ENCODE peak calls at places on chromosomes 5 and 9, in seven cellular contexts. Z is IMR-90, A is H1, I is neuronal stem cell, N is H9, B is mesendoderm, V is mesenchymal stem cell. G is an unnamed sample.

GRCh38 chr5:93186031-93186682 is 394.9 kb downstream of the NR2F1-AS1 start:
- DNase-seq in Z (peak), A (no peak), I (no peak), N (no peak), B (no peak), V (no peak), G (no peak)

GRCh38 chr5:78245126-78245525 is 49.4 kb downstream of the AP3B1 start:
- DNase-seq in Z (no peak), A (no peak), I (no peak), N (no peak), B (peak), V (no peak), G (peak)

GRCh38 chr5:132363431-132364112 is 5.9 kb upstream of the SLC22A5 start:
- DNase-seq in Z (peak), A (no peak), I (no peak), N (no peak), B (no peak), V (peak), G (no peak)

GRCh38 chr5:91928751-91929521 is 545.8 kb upstream of the ARRDC3 start:
- DNase-seq in Z (peak), A (no peak), I (no peak), N (no peak), B (peak), V (peak), G (no peak)

GRCh38 chr5:1503301-1504243 is 20.2 kb downstream of the LPCAT1 start:
- DNase-seq in Z (peak), A (no peak), I (no peak), N (no peak), B (no peak), V (no peak), G (peak)

GRCh38 chr5:53368966-53369605 is 111.3 kb upstream of the FST start:
- DNase-seq in Z (no peak), A (no peak), I (no peak), N (no peak), B (no peak), V (no peak), G (no peak)

GRCh38 chr5:41951224-41951623 is 26.1 kb downstream of the FBXO4 start:
- DNase-seq in Z (no peak), A (no peak), I (no peak), N (no peak), B (no peak), V (no peak), G (no peak)

GRCh38 chr5:80960531-80961375 is 590 bp downstream of the RASGRF2 start:
- DNase-seq in Z (peak), A (no peak), I (peak), N (peak), B (peak), V (peak), G (peak)

GRCh38 chr5:94746731-94747124 is 128.3 kb downstream of the SLF1 start:
- DNase-seq in Z (no peak), A (no peak), I (no peak), N (no peak), B (no peak), V (peak), G (no peak)

GRCh38 chr9:136694163-136694864 is 7.1 kb upstream of the AGPAT2 start:
- DNase-seq in Z (peak), A (no peak), I (no peak), N (peak), B (peak), V (peak), G (peak)

GRCh38 chr9:94800424-94801117 is 74.1 kb downstream of the AOPEP start:
- DNase-seq in Z (peak), A (no peak), I (no peak), N (no peak), B (no peak), V (no peak), G (no peak)

GRCh38 chr5:94863951-94864350 is 245.5 kb downstream of the SLF1 start:
- DNase-seq in Z (no peak), A (no peak), I (no peak), N (no peak), B (no peak), V (no peak), G (no peak)

GRCh38 chr5:158203256-158203655 is 344.3 kb upstream of the CLINT1 start:
- DNase-seq in Z (no peak), A (no peak), I (no peak), N (no peak), B (peak), V (no peak), G (no peak)

GRCh38 chr5:158195811-158196210 is 336.9 kb upstream of the CLINT1 start:
- DNase-seq in Z (no peak), A (no peak), I (no peak), N (no peak), B (no peak), V (no peak), G (no peak)

GRCh38 chr5:158200624-158201023 is 341.7 kb upstream of the CLINT1 start:
- DNase-seq in Z (no peak), A (no peak), I (no peak), N (no peak), B (no peak), V (no peak), G (no peak)

GRCh38 chr5:158194561-158194961 is 335.6 kb upstream of the CLINT1 start:
- DNase-seq in Z (no peak), A (no peak), I (no peak), N (no peak), B (no peak), V (no peak), G (no peak)

DNA sequence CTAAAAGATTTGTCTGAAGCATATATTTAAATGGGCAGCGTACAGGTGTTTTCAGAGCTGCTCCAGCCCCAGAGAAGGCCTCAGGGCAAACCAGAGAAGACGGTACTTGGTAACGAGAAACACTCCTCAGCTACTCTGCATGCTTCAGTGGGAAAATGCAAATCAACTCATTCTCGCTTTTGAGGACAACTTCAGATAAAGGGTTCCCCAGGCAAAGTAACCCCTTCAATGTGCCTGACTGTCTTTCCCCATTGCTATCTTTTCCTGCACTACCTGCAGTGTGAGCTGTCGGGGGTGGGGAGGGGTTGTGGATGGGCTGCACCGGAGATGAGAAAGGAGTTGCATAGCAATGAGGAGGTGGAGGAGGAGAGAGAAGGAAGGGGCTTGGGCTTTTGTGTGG is 339.7 kb upstream of the CLINT1 start:
- DNase-seq in Z (no peak), A (no peak), I (no peak), N (no peak), B (peak), V (no peak), G (no peak)
- H3K18ac ChIP-seq in Z (no peak), A (no peak), I (no peak), N (no peak), B (no peak), V (no peak), G (no peak)

DNA sequence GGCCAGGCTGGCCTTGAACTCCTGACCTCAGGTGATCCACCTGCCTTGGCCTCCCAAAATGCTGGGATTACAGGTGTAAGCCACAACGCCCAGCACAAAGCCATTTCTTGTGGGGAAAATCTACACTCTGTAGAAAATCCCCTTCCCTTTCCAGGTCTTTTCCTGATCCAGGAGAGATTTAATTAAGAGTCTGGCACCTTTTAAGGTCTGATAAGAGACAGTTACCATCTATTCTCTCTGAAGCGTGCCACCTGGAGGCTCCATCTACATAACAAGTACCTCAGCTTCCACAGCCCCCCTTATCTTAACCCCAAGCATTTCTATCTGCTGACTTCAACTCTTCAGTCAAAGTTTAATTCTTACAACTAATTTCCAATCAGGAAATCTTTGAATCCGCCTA is 71.4 kb upstream of the CDK20 start:
- DNase-seq in Z (no peak), A (peak), I (no peak), N (peak), B (peak), V (no peak), G (no peak)
- H3K23ac ChIP-seq in Z (no peak), A (no peak), I (no peak), N (no peak), B (no peak), V (no peak), G (no peak)

GRCh38 chr5:175542966-175543235 is 64.5 kb downstream of the SFXN1 start:
- DNase-seq in Z (no peak), A (no peak), I (no peak), N (no peak), B (no peak), V (no peak), G (no peak)
- H3K18ac ChIP-seq in Z (no peak), A (no peak), I (no peak), N (no peak), B (no peak), V (no peak), G (no peak)

DNA sequence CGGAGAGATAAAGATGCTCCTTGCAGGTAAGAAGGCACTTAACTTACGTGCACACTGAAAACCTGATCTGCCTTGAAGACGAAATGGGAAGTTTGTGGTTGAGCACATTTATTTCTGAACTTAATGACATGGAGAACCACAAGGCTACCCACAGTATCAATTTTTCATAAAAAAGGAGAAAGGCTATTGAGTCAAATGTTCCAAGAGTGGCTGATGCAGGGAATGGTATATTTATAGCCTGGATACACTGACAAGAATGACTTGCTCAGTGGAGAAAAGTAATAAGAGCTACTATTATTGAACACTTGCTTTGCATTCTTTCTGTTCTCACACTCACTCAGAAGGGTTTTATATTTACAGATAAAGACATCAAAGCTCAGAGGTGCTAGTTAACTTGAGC is 419.3 kb downstream of the ACTL7B start:
- DNase-seq in Z (no peak), A (no peak), I (no peak), N (no peak), B (no peak), V (no peak), G (no peak)
- H3K23ac ChIP-seq in Z (no peak), A (no peak), I (no peak), N (no peak), B (no peak), V (no peak), G (no peak)

GRCh38 chr5:158261669-158262367 is 402.9 kb upstream of the CLINT1 start:
- DNase-seq in Z (no peak), A (no peak), I (no peak), N (no peak), B (no peak), V (no peak), G (no peak)

GRCh38 chr5:158268286-158268685 is 409.3 kb upstream of the CLINT1 start:
- DNase-seq in Z (no peak), A (no peak), I (no peak), N (no peak), B (no peak), V (no peak), G (no peak)

GRCh38 chr5:158265931-158266710 is 407.2 kb upstream of the CLINT1 start:
- DNase-seq in Z (no peak), A (no peak), I (no peak), N (no peak), B (no peak), V (no peak), G (no peak)

GRCh38 chr5:158267228-158267627 is 408.3 kb upstream of the CLINT1 start:
- DNase-seq in Z (no peak), A (no peak), I (no peak), N (no peak), B (no peak), V (no peak), G (no peak)

GRCh38 chr5:158264264-158264663 is 405.3 kb upstream of the CLINT1 start:
- DNase-seq in Z (no peak), A (no peak), I (no peak), N (no peak), B (no peak), V (no peak), G (no peak)
- H3K18ac ChIP-seq in Z (no peak), A (no peak), I (no peak), N (no peak), B (no peak), V (no peak), G (no peak)

DNA sequence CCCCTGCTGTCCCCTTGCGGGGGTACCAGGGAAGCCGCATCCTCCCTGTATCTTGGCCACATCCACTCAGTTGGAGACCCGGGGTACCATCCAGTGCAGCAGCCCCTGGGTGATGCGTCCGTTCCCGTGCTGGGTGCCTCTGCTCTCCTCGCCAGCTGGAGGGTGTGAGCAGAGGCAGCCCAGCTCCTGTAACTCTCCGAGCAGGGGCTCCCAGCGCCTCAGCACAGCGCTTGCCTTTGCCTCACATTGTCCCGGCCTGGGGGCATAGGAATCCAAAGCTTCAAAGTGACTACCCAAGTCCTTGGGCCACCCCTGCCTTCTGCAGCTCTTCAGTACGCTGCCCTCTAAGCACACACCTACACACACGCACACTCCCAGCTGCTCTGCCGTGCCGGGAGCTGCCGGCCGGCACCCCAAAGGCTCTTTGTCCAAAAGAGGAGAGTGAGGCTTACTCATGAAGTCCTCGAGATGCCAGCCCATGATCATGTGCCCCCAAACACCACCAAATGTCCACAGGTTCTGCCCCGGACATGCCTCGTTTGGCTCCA is 733 bp downstream of the ANGPTL2 start:
- DNase-seq in Z (peak), A (no peak), I (peak), N (peak), B (peak), V (peak), G (no peak)
- H3K23ac ChIP-seq in Z (peak), A (no peak), I (peak), N (no peak), B (peak), V (no peak), G (no peak)

DNA sequence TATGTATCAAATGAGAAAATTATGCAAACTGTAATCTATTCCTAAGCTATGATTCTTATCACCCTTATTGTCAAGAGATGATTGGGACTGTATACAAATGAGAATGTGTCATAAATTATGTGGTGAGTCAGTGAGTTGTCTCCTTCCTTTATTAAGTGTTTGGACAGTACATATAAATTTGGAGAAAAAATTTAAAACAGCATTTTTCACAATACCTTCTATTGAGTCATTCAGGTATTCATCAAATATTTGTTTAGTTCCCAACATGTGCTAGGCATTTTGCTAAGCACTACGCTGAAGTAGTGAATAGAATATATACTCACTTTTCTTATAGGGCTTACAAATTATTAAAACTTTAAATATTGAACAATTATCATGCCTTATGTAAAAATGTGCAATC is 36.3 kb upstream of the PTPRD start:
- DNase-seq in Z (no peak), A (no peak), I (no peak), N (no peak), B (no peak), V (peak), G (no peak)
- H3K18ac ChIP-seq in Z (no peak), A (no peak), I (no peak), N (no peak), B (no peak), V (no peak), G (no peak)

DNA sequence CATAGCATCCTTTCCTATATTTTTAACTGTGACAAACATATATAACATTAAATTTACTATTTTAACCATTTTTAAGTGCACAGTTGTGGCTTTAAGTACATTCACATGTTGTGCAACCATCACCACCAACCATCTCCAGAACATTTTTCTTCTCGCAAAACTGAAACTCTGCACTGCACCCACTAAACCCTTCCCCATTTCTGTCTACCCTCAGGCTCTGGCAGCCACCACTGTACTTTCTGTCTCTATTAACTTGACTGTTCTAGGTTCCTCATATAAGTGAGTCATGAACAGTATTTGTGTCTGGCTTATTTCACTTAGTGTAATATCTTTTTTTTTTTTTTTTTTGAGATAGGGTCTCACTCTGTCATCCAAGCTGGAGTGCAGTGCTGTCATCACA is 25.5 kb downstream of the KCNMB1 start:
- DNase-seq in Z (no peak), A (no peak), I (no peak), N (no peak), B (no peak), V (no peak), G (no peak)
- H3K23ac ChIP-seq in Z (no peak), A (no peak), I (no peak), N (no peak), B (no peak), V (no peak), G (no peak)